ENCODE peak calls at places on chromosomes 13 and 19, in six cellular contexts. G is fibroblast of lung, D is choroid plexus epithelial cell, V is neural progenitor cell, Z is pancreas, K is psoas muscle. R is an unnamed sample.

GRCh38 chr19:12784871-12785430 is 6.3 kb upstream of the JUNB start:
- DNase-seq in G (no peak), D (peak; percentile 39), V (no peak), Z (no peak), K (no peak), R (no peak)

GRCh38 chr19:40143612-40144011 is 47.6 kb upstream of the MAP3K10 start:
- DNase-seq in G (peak; percentile 24), D (no peak), V (no peak), Z (no peak), K (no peak), R (no peak)

GRCh38 chr19:17681505-17682125 is 6.5 kb downstream of the UNC13A start:
- DNase-seq in G (peak; percentile 39), D (peak; percentile 49), V (peak; percentile 86), Z (no peak), K (no peak), R (peak; percentile 44)

GRCh38 chr13:98492335-98493034 is 84.4 kb downstream of the STK24 start:
- DNase-seq in G (peak; percentile 82), D (peak; percentile 48), V (peak; percentile 67), Z (no peak), K (no peak), R (no peak)

GRCh38 chr19:48551437-48552302 is at the start of gene SULT2B1:
- DNase-seq in G (no peak), D (no peak), V (no peak), Z (peak; percentile 81), K (no peak), R (no peak)

GRCh38 chr19:38799104-38799503 is 10.1 kb downstream of the LGALS7B start:
- DNase-seq in G (peak; percentile 51), D (no peak), V (no peak), Z (no peak), K (peak; percentile 5), R (no peak)

GRCh38 chr13:99746857-99747710 is 224.5 kb downstream of the ZIC5 start:
- DNase-seq in G (no peak), D (no peak), V (peak; percentile 94), Z (no peak), K (no peak), R (no peak)

GRCh38 chr13:52925775-52926285 is 77.4 kb upstream of the PCDH8 start:
- DNase-seq in G (no peak), D (no peak), V (no peak), Z (no peak), K (peak; percentile 61), R (no peak)

GRCh38 chr19:33430674-33431277 is 57.3 kb downstream of the CEBPG start:
- DNase-seq in G (peak; percentile 62), D (peak; percentile 79), V (peak; percentile 83), Z (peak; percentile 37), K (peak; percentile 84), R (peak; percentile 53)

GRCh38 chr13:73069206-73069815 is 10.5 kb downstream of the KLF5 start:
- DNase-seq in G (no peak), D (peak; percentile 49), V (no peak), Z (no peak), K (no peak), R (no peak)

DNA sequence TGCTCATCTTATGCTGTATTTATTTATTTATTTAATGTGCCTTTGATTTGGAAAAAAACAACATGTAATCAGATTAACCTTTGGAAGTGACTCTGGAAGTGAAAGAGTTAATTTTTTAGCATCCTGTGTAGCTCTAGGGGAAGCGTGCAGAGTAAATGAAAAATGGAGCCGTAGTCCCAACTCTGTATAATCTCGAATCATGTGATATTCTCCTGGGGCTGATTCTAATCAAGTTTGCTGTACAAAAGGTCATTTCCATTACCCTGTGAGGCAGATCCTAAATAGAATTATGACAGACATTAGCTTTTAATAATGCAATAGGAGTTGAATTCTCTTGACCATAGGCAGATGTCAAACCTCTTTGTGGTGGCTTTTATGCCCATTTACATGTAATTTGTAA is 238.6 kb upstream of the CSNK1A1L start:
- DNase-seq in G (no peak), D (no peak), V (no peak), Z (no peak), K (no peak), R (no peak)
- TF ChIP-seq CTCF in G (no peak), D (no peak), V (no peak), Z (no peak), K (no peak), R (no peak)

GRCh38 chr13:82480415-82480814 is 1401.9 kb downstream of the SLITRK1 start:
- DNase-seq in G (no peak), D (peak; percentile 10), V (peak; percentile 6), Z (no peak), K (no peak), R (peak; percentile 11)
- TF ChIP-seq CTCF in G (no peak), D (peak; percentile 38), V (peak; percentile 72), Z (no peak), K (no peak), R (peak; percentile 81)

GRCh38 chr19:10270616-10271394 is at the start of gene ICAM1:
- DNase-seq in G (peak; percentile 45), D (peak; percentile 95), V (peak; percentile 71), Z (peak; percentile 56), K (peak; percentile 89), R (no peak)
- TF ChIP-seq CTCF in G (no peak), D (no peak), V (no peak), Z (no peak), K (no peak), R (peak; percentile 30)

DNA sequence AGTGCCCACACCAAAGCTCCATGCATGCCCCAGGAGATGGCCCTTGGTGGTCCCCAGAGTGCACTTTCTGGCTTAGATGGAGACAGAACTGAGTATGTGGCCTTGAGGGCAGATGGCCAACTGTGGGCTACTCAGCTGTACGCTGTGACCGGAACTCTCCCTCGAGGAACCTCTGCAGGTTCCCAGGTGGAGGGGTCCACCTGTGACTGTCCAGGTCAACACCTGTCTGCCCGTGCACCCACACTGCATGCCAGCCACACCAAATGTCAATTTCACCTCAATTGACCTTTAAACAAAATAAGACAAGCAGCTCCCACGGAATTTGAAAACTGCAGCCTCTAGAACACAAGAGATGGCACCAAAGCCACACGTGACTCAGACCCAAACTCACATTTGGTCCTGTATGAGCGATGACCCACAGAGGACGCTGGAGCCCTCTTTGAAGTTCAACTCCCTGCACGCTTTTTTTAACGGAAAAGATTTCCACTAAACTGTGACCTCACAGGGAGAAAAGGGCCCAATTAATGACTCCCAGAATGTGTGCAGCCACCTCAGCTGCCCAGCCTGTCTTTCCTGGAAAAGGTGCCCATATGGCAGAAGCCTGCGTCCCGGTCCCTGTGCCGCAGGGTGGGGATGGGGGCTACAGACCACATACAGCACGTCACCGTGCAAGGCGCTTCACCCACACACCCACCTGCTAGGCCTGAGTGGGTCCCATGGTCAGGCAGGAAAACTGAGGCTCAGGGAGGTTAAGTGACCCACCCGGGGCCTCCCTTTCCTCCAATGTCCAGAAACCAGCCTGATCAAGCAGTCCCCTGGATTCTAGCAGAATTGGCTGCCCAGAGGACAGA is 47.7 kb downstream of the KLF2 start:
- DNase-seq in G (no peak), D (no peak), V (no peak), Z (no peak), K (peak; percentile 32), R (no peak)
- TF ChIP-seq CTCF in G (no peak), D (no peak), V (no peak), Z (no peak), K (no peak), R (no peak)

GRCh38 chr13:21338156-21338555 is 120.9 kb downstream of the ZDHHC20 start:
- DNase-seq in G (no peak), D (no peak), V (peak; percentile 38), Z (no peak), K (no peak), R (no peak)
- TF ChIP-seq CTCF in G (no peak), D (no peak), V (peak; percentile 17), Z (no peak), K (no peak), R (peak; percentile 30)

GRCh38 chr19:19425170-19425875 is 19.8 kb downstream of the GATAD2A start:
- DNase-seq in G (no peak), D (no peak), V (no peak), Z (no peak), K (no peak), R (no peak)

GRCh38 chr19:19427935-19428334 is 22.5 kb downstream of the GATAD2A start:
- DNase-seq in G (no peak), D (no peak), V (no peak), Z (no peak), K (no peak), R (no peak)

GRCh38 chr19:19426799-19427198 is 21.3 kb downstream of the GATAD2A start:
- DNase-seq in G (no peak), D (no peak), V (no peak), Z (no peak), K (no peak), R (no peak)

GRCh38 chr19:19427302-19427701 is 21.8 kb downstream of the GATAD2A start:
- DNase-seq in G (no peak), D (no peak), V (no peak), Z (no peak), K (no peak), R (no peak)

DNA sequence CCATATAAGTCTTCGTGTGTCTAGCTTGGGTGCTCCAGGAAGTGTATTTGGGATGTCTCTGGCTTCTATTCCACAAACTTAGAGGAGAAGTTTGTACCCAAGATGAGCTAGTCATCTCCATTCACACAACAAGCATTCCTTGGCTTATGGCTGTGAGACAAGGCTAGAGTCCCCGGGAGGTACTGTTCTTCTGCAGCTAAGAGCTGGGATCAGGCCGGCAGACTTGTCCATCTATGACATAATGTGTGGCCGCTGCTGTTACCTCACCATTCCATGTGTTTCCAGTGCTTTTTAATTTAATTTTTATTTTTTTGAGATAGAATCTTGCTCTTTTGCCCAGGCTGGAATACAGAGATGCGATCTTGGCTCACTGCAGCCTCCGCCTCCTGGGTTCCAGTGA is 20.7 kb downstream of the GATAD2A start:
- DNase-seq in G (no peak), D (no peak), V (no peak), Z (no peak), K (no peak), R (no peak)
- TF ChIP-seq CTCF in G (no peak), D (no peak), V (no peak), Z (no peak), K (no peak), R (no peak)

DNA sequence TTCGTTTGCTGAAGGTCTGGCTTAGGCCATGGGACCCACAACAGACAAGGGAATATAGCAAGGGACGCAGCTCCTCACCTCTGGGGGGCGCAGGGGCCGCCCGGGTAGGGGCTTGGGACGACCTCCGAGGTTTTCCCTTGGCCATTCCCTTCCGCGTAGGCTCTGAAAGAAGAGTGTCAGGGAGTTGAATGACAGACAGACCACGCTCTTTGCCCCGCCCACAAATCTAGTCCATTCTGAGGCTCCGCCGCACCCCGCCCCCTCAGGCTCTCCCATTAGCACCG is 11.4 kb upstream of the ZNF414 start:
- DNase-seq in G (no peak), D (no peak), V (no peak), Z (no peak), K (no peak), R (no peak)
- TF ChIP-seq CTCF in G (peak; percentile 30), D (peak; percentile 39), V (peak; percentile 73), Z (no peak), K (peak; percentile 12), R (peak; percentile 70)

GRCh38 chr13:85812282-85812681 is 13.1 kb upstream of the SLITRK6 start:
- DNase-seq in G (no peak), D (no peak), V (no peak), Z (no peak), K (no peak), R (no peak)

GRCh38 chr13:85819513-85819912 is 20.3 kb upstream of the SLITRK6 start:
- DNase-seq in G (no peak), D (no peak), V (no peak), Z (no peak), K (no peak), R (no peak)

GRCh38 chr13:85816413-85816812 is 17.2 kb upstream of the SLITRK6 start:
- DNase-seq in G (peak; percentile 35), D (peak; percentile 33), V (no peak), Z (no peak), K (no peak), R (no peak)
- TF ChIP-seq CTCF in G (peak; percentile 27), D (peak; percentile 28), V (peak; percentile 16), Z (no peak), K (no peak), R (peak; percentile 63)

R was measured in HFFc6.